ENCODE peak calls at places on chromosomes 6 and 20, in six cellular contexts. L is choroid plexus epithelial cell; C is activated naive CD4-positive, alpha-beta T cell; F is uterus; X is mucosa of gallbladder; O is HTR-8/SVneo. W is an unnamed sample.

GRCh38 chr20:11917663-11918062 is at the start of gene BTBD3:
- DNase-seq in F (peak), X (peak), L (peak), O (no peak), C (no peak), W (no peak)

GRCh38 chr6:136235233-136235564 is 14.9 kb downstream of the MTFR2 start:
- DNase-seq in C (no peak), X (no peak), F (no peak), O (no peak), L (peak), W (no peak)

GRCh38 chr20:61521680-61522420 is 269.8 kb downstream of the CDH4 start:
- DNase-seq in O (no peak), C (no peak), X (no peak), F (no peak), L (peak), W (no peak)

GRCh38 chr6:127119361-127120108 is 1.1 kb downstream of the RSPO3 start:
- DNase-seq in O (no peak), C (no peak), F (peak), X (no peak), L (no peak), W (peak)

GRCh38 chr20:48619126-48620101 is 208.4 kb downstream of the PREX1 start:
- DNase-seq in L (no peak), O (no peak), X (peak), F (peak), C (no peak), W (no peak)

GRCh38 chr20:40980106-40980827 is 48.4 kb upstream of the TOP1 start:
- DNase-seq in F (no peak), X (no peak), O (no peak), L (peak), C (no peak), W (no peak)

GRCh38 chr6:132504757-132505156 is 8.2 kb downstream of the STX7 start:
- DNase-seq in L (peak), O (no peak), C (no peak), F (no peak), X (peak), W (no peak)

GRCh38 chr6:112096901-112097300 is 9.5 kb downstream of the FAM229B start:
- DNase-seq in F (no peak), C (no peak), O (no peak), X (no peak), L (no peak), W (no peak)

GRCh38 chr20:20495719-20496474 is 128.0 kb downstream of the INSM1 start:
- DNase-seq in X (no peak), L (no peak), F (no peak), C (no peak), O (no peak), W (no peak)

GRCh38 chr6:111032493-111033140 is 50.8 kb downstream of the RPF2 start:
- DNase-seq in C (no peak), L (peak), F (no peak), X (no peak), O (no peak), W (no peak)

GRCh38 chr6:130322673-130323268 is 43.0 kb upstream of the TMEM200A start:
- DNase-seq in X (peak), O (peak), F (peak), C (peak), L (peak), W (peak)

GRCh38 chr6:129475477-129476247 is 234.3 kb downstream of the ARHGAP18 start:
- DNase-seq in X (no peak), F (no peak), L (no peak), O (no peak), C (no peak), W (no peak)

GRCh38 chr20:61520761-61521460 is 268.9 kb downstream of the CDH4 start:
- DNase-seq in F (no peak), O (peak), X (no peak), C (no peak), L (peak), W (no peak)

GRCh38 chr6:40164345-40164755 is 230.1 kb upstream of the MOCS1 start:
- DNase-seq in F (peak), X (no peak), C (no peak), L (no peak), O (peak), W (no peak)

GRCh38 chr6:116564921-116565872 is 6.1 kb upstream of the RWDD1 start:
- DNase-seq in X (peak), O (no peak), C (no peak), F (no peak), L (no peak), W (no peak)

GRCh38 chr6:149213829-149214228 is 103.7 kb upstream of the TAB2 start:
- DNase-seq in O (no peak), L (peak), F (no peak), C (no peak), X (no peak), W (no peak)

GRCh38 chr6:1636971-1637871 is 27.5 kb downstream of the FOXC1 start:
- DNase-seq in X (no peak), C (no peak), L (no peak), O (no peak), F (no peak), W (no peak)

GRCh38 chr20:9829835-9830234 is 9.0 kb downstream of the PAK5 start:
- DNase-seq in L (no peak), X (no peak), F (no peak), O (no peak), C (no peak), W (no peak)

GRCh38 chr20:32829291-32830005 is 9.7 kb downstream of the MAPRE1 start:
- DNase-seq in F (no peak), L (no peak), X (no peak), O (no peak), C (no peak), W (no peak)

GRCh38 chr6:152458648-152459047 is 178.5 kb downstream of the SYNE1 start:
- DNase-seq in L (peak), F (no peak), O (no peak), X (no peak), C (no peak), W (no peak)

GRCh38 chr20:35216541-35216940 is 9.9 kb upstream of the MMP24 start:
- DNase-seq in C (no peak), L (no peak), O (no peak), F (no peak), X (no peak), W (no peak)

GRCh38 chr6:68958327-68958726 is 323.2 kb downstream of the ADGRB3 start:
- DNase-seq in C (no peak), F (no peak), O (no peak), X (no peak), L (peak), W (no peak)

GRCh38 chr6:41626917-41627316 is 11.4 kb upstream of the MDFI start:
- DNase-seq in C (no peak), F (no peak), O (no peak), X (no peak), L (peak), W (no peak)

GRCh38 chr20:45041464-45042337 is 59.2 kb downstream of the KCNS1 start:
- DNase-seq in F (no peak), O (peak), X (no peak), C (no peak), L (peak), W (no peak)

GRCh38 chr6:81751388-81752083 is 945 bp downstream of the TENT5A start:
- DNase-seq in F (peak), X (peak), O (no peak), C (no peak), L (peak), W (peak)

GRCh38 chr6:123489589-123489988 is 147.2 kb downstream of the TRDN start:
- DNase-seq in L (no peak), O (no peak), X (no peak), F (no peak), C (no peak), W (no peak)

GRCh38 chr6:116954335-116954734 is 77.3 kb downstream of the RFX6 start:
- DNase-seq in C (no peak), F (no peak), L (no peak), O (no peak), X (no peak), W (no peak)

GRCh38 chr20:63156221-63156671 is 59.7 kb downstream of the YTHDF1 start:
- DNase-seq in C (no peak), O (no peak), F (no peak), X (no peak), L (no peak), W (no peak)

GRCh38 chr6:44388135-44388487 is 605 bp downstream of the CDC5L start:
- DNase-seq in C (no peak), X (no peak), L (no peak), O (no peak), F (no peak), W (no peak)

GRCh38 chr6:36735110-36735971 is 37.7 kb downstream of the RAB44 start:
- DNase-seq in O (peak), X (peak), C (no peak), L (peak), F (peak), W (no peak)

GRCh38 chr20:32075534-32075933 is 23.5 kb downstream of the HCK start:
- DNase-seq in O (no peak), C (no peak), F (no peak), L (no peak), X (no peak), W (no peak)

GRCh38 chr6:20540683-20541082 is 6.4 kb downstream of the CDKAL1 start:
- DNase-seq in C (no peak), L (peak), X (no peak), O (peak), F (no peak), W (no peak)

GRCh38 chr20:23283096-23283850 is 67.3 kb upstream of the NXT1 start:
- DNase-seq in F (no peak), X (no peak), O (no peak), L (no peak), C (no peak), W (no peak)

GRCh38 chr6:127266178-127266891 is at the start of gene RNF146:
- DNase-seq in L (peak), O (peak), F (peak), X (peak), C (peak), W (peak)

GRCh38 chr6:20845592-20845991 is 311.3 kb downstream of the CDKAL1 start:
- DNase-seq in F (no peak), X (no peak), L (no peak), C (no peak), O (no peak), W (no peak)

GRCh38 chr20:45890077-45890996 is 671 bp downstream of the NEURL2 start:
- DNase-seq in O (no peak), X (peak), F (peak), C (peak), L (peak), W (peak)

W was measured in A549.